ENCODE peak calls at places on chromosomes 3 and 15, in five cellular contexts. One of them, this sample, is unnamed.

GRCh38 chr3:13788522-13789424 is 91.1 kb downstream of the WNT7A start:
- DNase-seq in activated T-helper 1 cell treated with anti-CD3 and anti-CD28 coated beads, Interleukin-2, amount 50 U/mL, for 16 hours: no peak
- DNase-seq in AG04450: no peak
- DNase-seq in M059J: peak
- DNase-seq in GM13976: no peak
- DNase-seq in this sample: no peak

GRCh38 chr3:70803317-70803716 is 490.9 kb upstream of the MDFIC2 start:
- DNase-seq in activated T-helper 1 cell treated with anti-CD3 and anti-CD28 coated beads, Interleukin-2, amount 50 U/mL, for 16 hours: no peak
- DNase-seq in AG04450: no peak
- DNase-seq in M059J: no peak
- DNase-seq in GM13976: no peak
- DNase-seq in this sample: no peak

GRCh38 chr3:47664519-47664918 is 85.9 kb upstream of the CSPG5 start:
- DNase-seq in activated T-helper 1 cell treated with anti-CD3 and anti-CD28 coated beads, Interleukin-2, amount 50 U/mL, for 16 hours: no peak
- DNase-seq in AG04450: no peak
- DNase-seq in M059J: peak
- DNase-seq in GM13976: no peak
- DNase-seq in this sample: no peak

GRCh38 chr3:138673641-138674040 is 65.1 kb downstream of the FAIM start:
- DNase-seq in activated T-helper 1 cell treated with anti-CD3 and anti-CD28 coated beads, Interleukin-2, amount 50 U/mL, for 16 hours: no peak
- DNase-seq in AG04450: no peak
- DNase-seq in M059J: peak
- DNase-seq in GM13976: no peak
- DNase-seq in this sample: no peak

GRCh38 chr3:134623615-134624245 is 27.1 kb downstream of the KY start:
- DNase-seq in activated T-helper 1 cell treated with anti-CD3 and anti-CD28 coated beads, Interleukin-2, amount 50 U/mL, for 16 hours: no peak
- DNase-seq in AG04450: no peak
- DNase-seq in M059J: no peak
- DNase-seq in GM13976: no peak
- DNase-seq in this sample: no peak

GRCh38 chr15:92968926-92969664 is 69.0 kb downstream of the CHD2 start:
- DNase-seq in activated T-helper 1 cell treated with anti-CD3 and anti-CD28 coated beads, Interleukin-2, amount 50 U/mL, for 16 hours: no peak
- DNase-seq in AG04450: no peak
- DNase-seq in M059J: no peak
- DNase-seq in GM13976: no peak
- DNase-seq in this sample: no peak

GRCh38 chr15:41928637-41929620 is 35.1 kb upstream of the SPTBN5 start:
- DNase-seq in activated T-helper 1 cell treated with anti-CD3 and anti-CD28 coated beads, Interleukin-2, amount 50 U/mL, for 16 hours: no peak
- DNase-seq in AG04450: no peak
- DNase-seq in M059J: no peak
- DNase-seq in GM13976: peak
- DNase-seq in this sample: no peak

GRCh38 chr15:62870216-62870615 is 172.3 kb upstream of the TPM1 start:
- DNase-seq in activated T-helper 1 cell treated with anti-CD3 and anti-CD28 coated beads, Interleukin-2, amount 50 U/mL, for 16 hours: no peak
- DNase-seq in AG04450: no peak
- DNase-seq in M059J: no peak
- DNase-seq in GM13976: no peak
- DNase-seq in this sample: no peak

GRCh38 chr15:80834906-80835305 is 55.7 kb downstream of the CEMIP start:
- DNase-seq in activated T-helper 1 cell treated with anti-CD3 and anti-CD28 coated beads, Interleukin-2, amount 50 U/mL, for 16 hours: no peak
- DNase-seq in AG04450: no peak
- DNase-seq in M059J: no peak
- DNase-seq in GM13976: no peak
- DNase-seq in this sample: no peak

GRCh38 chr15:42152196-42152920 is 4.1 kb downstream of the PLA2G4F start:
- DNase-seq in activated T-helper 1 cell treated with anti-CD3 and anti-CD28 coated beads, Interleukin-2, amount 50 U/mL, for 16 hours: no peak
- DNase-seq in AG04450: no peak
- DNase-seq in M059J: no peak
- DNase-seq in GM13976: no peak
- DNase-seq in this sample: no peak

GRCh38 chr15:48765007-48765406 is 45.9 kb downstream of the CEP152 start:
- DNase-seq in activated T-helper 1 cell treated with anti-CD3 and anti-CD28 coated beads, Interleukin-2, amount 50 U/mL, for 16 hours: no peak
- DNase-seq in AG04450: no peak
- DNase-seq in M059J: no peak
- DNase-seq in GM13976: no peak
- DNase-seq in this sample: no peak

GRCh38 chr15:82081904-82082810 is 36.3 kb upstream of the MEX3B start:
- DNase-seq in activated T-helper 1 cell treated with anti-CD3 and anti-CD28 coated beads, Interleukin-2, amount 50 U/mL, for 16 hours: no peak
- DNase-seq in AG04450: peak
- DNase-seq in M059J: peak
- DNase-seq in GM13976: no peak
- DNase-seq in this sample: no peak

GRCh38 chr3:171162986-171163723 is 136.6 kb upstream of the SLC2A2 start:
- DNase-seq in activated T-helper 1 cell treated with anti-CD3 and anti-CD28 coated beads, Interleukin-2, amount 50 U/mL, for 16 hours: no peak
- DNase-seq in AG04450: no peak
- DNase-seq in M059J: no peak
- DNase-seq in GM13976: peak
- DNase-seq in this sample: no peak

GRCh38 chr3:175608351-175608750 is 749.2 kb downstream of the NAALADL2 start:
- DNase-seq in activated T-helper 1 cell treated with anti-CD3 and anti-CD28 coated beads, Interleukin-2, amount 50 U/mL, for 16 hours: no peak
- DNase-seq in AG04450: no peak
- DNase-seq in M059J: no peak
- DNase-seq in GM13976: no peak
- DNase-seq in this sample: no peak

GRCh38 chr3:10845839-10846656 is 30.0 kb downstream of the SLC6A11 start:
- DNase-seq in activated T-helper 1 cell treated with anti-CD3 and anti-CD28 coated beads, Interleukin-2, amount 50 U/mL, for 16 hours: no peak
- DNase-seq in AG04450: no peak
- DNase-seq in M059J: no peak
- DNase-seq in GM13976: peak
- DNase-seq in this sample: no peak

GRCh38 chr3:130707914-130708601 is 38.6 kb downstream of the PIK3R4 start:
- DNase-seq in activated T-helper 1 cell treated with anti-CD3 and anti-CD28 coated beads, Interleukin-2, amount 50 U/mL, for 16 hours: no peak
- DNase-seq in AG04450: no peak
- DNase-seq in M059J: no peak
- DNase-seq in GM13976: no peak
- DNase-seq in this sample: no peak

GRCh38 chr15:51623386-51623938 is 891 bp upstream of the DMXL2 start:
- DNase-seq in activated T-helper 1 cell treated with anti-CD3 and anti-CD28 coated beads, Interleukin-2, amount 50 U/mL, for 16 hours: no peak
- DNase-seq in AG04450: no peak
- DNase-seq in M059J: peak
- DNase-seq in GM13976: no peak
- DNase-seq in this sample: no peak

GRCh38 chr15:93466380-93466779 is 377.4 kb upstream of the RGMA start:
- DNase-seq in activated T-helper 1 cell treated with anti-CD3 and anti-CD28 coated beads, Interleukin-2, amount 50 U/mL, for 16 hours: no peak
- DNase-seq in AG04450: no peak
- DNase-seq in M059J: no peak
- DNase-seq in GM13976: no peak
- DNase-seq in this sample: no peak

GRCh38 chr3:168094580-168094876 is 1.2 kb downstream of the GOLIM4 start:
- DNase-seq in activated T-helper 1 cell treated with anti-CD3 and anti-CD28 coated beads, Interleukin-2, amount 50 U/mL, for 16 hours: no peak
- DNase-seq in AG04450: no peak
- DNase-seq in M059J: no peak
- DNase-seq in GM13976: no peak
- DNase-seq in this sample: peak

GRCh38 chr3:69671082-69671952 is 67.9 kb upstream of the MITF start:
- DNase-seq in activated T-helper 1 cell treated with anti-CD3 and anti-CD28 coated beads, Interleukin-2, amount 50 U/mL, for 16 hours: no peak
- DNase-seq in AG04450: no peak
- DNase-seq in M059J: peak
- DNase-seq in GM13976: peak
- DNase-seq in this sample: peak

GRCh38 chr3:15858547-15859506 is 61.0 kb upstream of the ANKRD28 start:
- DNase-seq in activated T-helper 1 cell treated with anti-CD3 and anti-CD28 coated beads, Interleukin-2, amount 50 U/mL, for 16 hours: peak
- DNase-seq in AG04450: no peak
- DNase-seq in M059J: peak
- DNase-seq in GM13976: peak
- DNase-seq in this sample: peak

GRCh38 chr15:100349696-100350433 is 8.1 kb upstream of the ADAMTS17 start:
- DNase-seq in activated T-helper 1 cell treated with anti-CD3 and anti-CD28 coated beads, Interleukin-2, amount 50 U/mL, for 16 hours: peak
- DNase-seq in AG04450: peak
- DNase-seq in M059J: peak
- DNase-seq in GM13976: peak
- DNase-seq in this sample: peak

GRCh38 chr3:39541917-39542329 is 74.4 kb downstream of the MOBP start:
- DNase-seq in activated T-helper 1 cell treated with anti-CD3 and anti-CD28 coated beads, Interleukin-2, amount 50 U/mL, for 16 hours: no peak
- DNase-seq in AG04450: no peak
- DNase-seq in M059J: peak
- DNase-seq in GM13976: no peak
- DNase-seq in this sample: peak

GRCh38 chr3:152241142-152242067 is 27.3 kb upstream of the MBNL1 start:
- DNase-seq in activated T-helper 1 cell treated with anti-CD3 and anti-CD28 coated beads, Interleukin-2, amount 50 U/mL, for 16 hours: no peak
- DNase-seq in AG04450: no peak
- DNase-seq in M059J: peak
- DNase-seq in GM13976: no peak
- DNase-seq in this sample: no peak

GRCh38 chr3:150370129-150370602 is 37.9 kb upstream of the TSC22D2 start:
- DNase-seq in activated T-helper 1 cell treated with anti-CD3 and anti-CD28 coated beads, Interleukin-2, amount 50 U/mL, for 16 hours: no peak
- DNase-seq in AG04450: peak
- DNase-seq in M059J: peak
- DNase-seq in GM13976: no peak
- DNase-seq in this sample: no peak

GRCh38 chr3:188646592-188646991 is 492.6 kb downstream of the LPP start:
- DNase-seq in activated T-helper 1 cell treated with anti-CD3 and anti-CD28 coated beads, Interleukin-2, amount 50 U/mL, for 16 hours: no peak
- DNase-seq in AG04450: no peak
- DNase-seq in M059J: peak
- DNase-seq in GM13976: no peak
- DNase-seq in this sample: no peak

GRCh38 chr3:81301230-81301629 is 460.2 kb downstream of the GBE1 start:
- DNase-seq in activated T-helper 1 cell treated with anti-CD3 and anti-CD28 coated beads, Interleukin-2, amount 50 U/mL, for 16 hours: no peak
- DNase-seq in AG04450: no peak
- DNase-seq in M059J: no peak
- DNase-seq in GM13976: no peak
- DNase-seq in this sample: no peak

GRCh38 chr15:74041777-74042435 is 40.4 kb downstream of the GOLGA6A start:
- DNase-seq in activated T-helper 1 cell treated with anti-CD3 and anti-CD28 coated beads, Interleukin-2, amount 50 U/mL, for 16 hours: no peak
- DNase-seq in AG04450: no peak
- DNase-seq in M059J: no peak
- DNase-seq in GM13976: no peak
- DNase-seq in this sample: no peak

GRCh38 chr3:50675179-50676030 is 678 bp downstream of the DOCK3 start:
- DNase-seq in activated T-helper 1 cell treated with anti-CD3 and anti-CD28 coated beads, Interleukin-2, amount 50 U/mL, for 16 hours: peak
- DNase-seq in AG04450: no peak
- DNase-seq in M059J: peak
- DNase-seq in GM13976: peak
- DNase-seq in this sample: peak

GRCh38 chr3:172658344-172659245 is 52.3 kb downstream of the NCEH1 start:
- DNase-seq in activated T-helper 1 cell treated with anti-CD3 and anti-CD28 coated beads, Interleukin-2, amount 50 U/mL, for 16 hours: no peak
- DNase-seq in AG04450: peak
- DNase-seq in M059J: peak
- DNase-seq in GM13976: no peak
- DNase-seq in this sample: no peak

GRCh38 chr3:104632521-104632920 is 734.2 kb upstream of the ALCAM start:
- DNase-seq in activated T-helper 1 cell treated with anti-CD3 and anti-CD28 coated beads, Interleukin-2, amount 50 U/mL, for 16 hours: no peak
- DNase-seq in AG04450: no peak
- DNase-seq in M059J: peak
- DNase-seq in GM13976: no peak
- DNase-seq in this sample: no peak

GRCh38 chr15:56468271-56468912 is 3.5 kb upstream of the MNS1 start:
- DNase-seq in activated T-helper 1 cell treated with anti-CD3 and anti-CD28 coated beads, Interleukin-2, amount 50 U/mL, for 16 hours: no peak
- DNase-seq in AG04450: no peak
- DNase-seq in M059J: peak
- DNase-seq in GM13976: peak
- DNase-seq in this sample: no peak

GRCh38 chr15:84638103-84638502 is 16.0 kb downstream of the WDR73 start:
- DNase-seq in activated T-helper 1 cell treated with anti-CD3 and anti-CD28 coated beads, Interleukin-2, amount 50 U/mL, for 16 hours: no peak
- DNase-seq in AG04450: no peak
- DNase-seq in M059J: peak
- DNase-seq in GM13976: no peak
- DNase-seq in this sample: peak

GRCh38 chr3:168213920-168214319 is 118.2 kb upstream of the GOLIM4 start:
- DNase-seq in activated T-helper 1 cell treated with anti-CD3 and anti-CD28 coated beads, Interleukin-2, amount 50 U/mL, for 16 hours: no peak
- DNase-seq in AG04450: no peak
- DNase-seq in M059J: peak
- DNase-seq in GM13976: peak
- DNase-seq in this sample: no peak

GRCh38 chr15:64127521-64128275 is 23.8 kb upstream of the SNX22 start:
- DNase-seq in activated T-helper 1 cell treated with anti-CD3 and anti-CD28 coated beads, Interleukin-2, amount 50 U/mL, for 16 hours: no peak
- DNase-seq in AG04450: no peak
- DNase-seq in M059J: no peak
- DNase-seq in GM13976: no peak
- DNase-seq in this sample: no peak

GRCh38 chr3:124775776-124776336 is 45.6 kb downstream of the UMPS start:
- DNase-seq in activated T-helper 1 cell treated with anti-CD3 and anti-CD28 coated beads, Interleukin-2, amount 50 U/mL, for 16 hours: no peak
- DNase-seq in AG04450: no peak
- DNase-seq in M059J: no peak
- DNase-seq in GM13976: no peak
- DNase-seq in this sample: no peak

GRCh38 chr3:41893977-41894376 is 67.9 kb downstream of the ULK4 start:
- DNase-seq in activated T-helper 1 cell treated with anti-CD3 and anti-CD28 coated beads, Interleukin-2, amount 50 U/mL, for 16 hours: no peak
- DNase-seq in AG04450: no peak
- DNase-seq in M059J: peak
- DNase-seq in GM13976: peak
- DNase-seq in this sample: peak

GRCh38 chr15:100502651-100503050 is 26.1 kb downstream of the CERS3 start:
- DNase-seq in activated T-helper 1 cell treated with anti-CD3 and anti-CD28 coated beads, Interleukin-2, amount 50 U/mL, for 16 hours: no peak
- DNase-seq in AG04450: no peak
- DNase-seq in M059J: no peak
- DNase-seq in GM13976: no peak
- DNase-seq in this sample: no peak

This sample was measured in SHP77.